ENCODE peak calls at places on chromosomes 4 and X, in ten cellular contexts. E, Q, Z, H, P, F, W, T, N and L are unnamed samples.
A peak's percentile ranks its signal among the peaks of the same experiment; 100 is the strongest.

GRCh38 chr4:157057187-157057586 is 18.8 kb upstream of the GLRB start:
- DNase-seq in Q (no peak), F (no peak), E (no peak), N (no peak), Z (no peak), H (no peak), W (no peak), T (no peak), P (no peak), L (no peak)

GRCh38 chrX:120402363-120402762 is 40.5 kb downstream of the ATP1B4 start:
- DNase-seq in F (no peak), Z (no peak), Q (no peak), W (no peak), E (no peak), H (no peak), T (no peak), P (no peak), N (no peak), L (no peak)

GRCh38 chr4:68359508-68359907 is 9.6 kb upstream of the YTHDC1 start:
- DNase-seq in Z (no peak), F (no peak), Q (no peak), W (no peak), N (no peak), H (no peak), P (no peak), T (no peak), E (no peak), L (no peak)

GRCh38 chr4:26208237-26208985 is 112.4 kb upstream of the RBPJ start:
- DNase-seq in H (no peak), F (no peak), P (no peak), W (no peak), T (no peak), Q (no peak), Z (no peak), E (no peak), N (no peak), L (no peak)

GRCh38 chrX:154056739-154057367 is 37.2 kb upstream of the IRAK1 start:
- DNase-seq in W (peak; percentile 31), F (peak; percentile 86), N (no peak), H (no peak), E (no peak), T (no peak), Z (no peak), Q (peak; percentile 31), P (no peak), L (peak; percentile 22)

GRCh38 chrX:132744470-132744869 is 214.0 kb downstream of the HS6ST2 start:
- DNase-seq in Z (no peak), N (no peak), T (no peak), F (peak; percentile 1), Q (no peak), W (no peak), E (no peak), H (no peak), P (no peak), L (no peak)

GRCh38 chr4:20359692-20360091 is 108.0 kb downstream of the SLIT2 start:
- DNase-seq in T (no peak), F (no peak), W (no peak), H (no peak), Q (no peak), Z (no peak), N (no peak), E (no peak), P (no peak), L (no peak)

GRCh38 chr4:56055027-56055976 is 106.6 kb downstream of the CEP135 start:
- DNase-seq in Z (no peak), F (no peak), P (no peak), N (no peak), Q (no peak), E (no peak), W (peak; percentile 20), H (no peak), T (no peak), L (no peak)

GRCh38 chr4:112270051-112270450 is 15.7 kb downstream of the TIFA start:
- DNase-seq in N (no peak), H (no peak), Z (no peak), T (no peak), Q (no peak), E (no peak), W (no peak), P (no peak), F (no peak), L (no peak)

GRCh38 chrX:133258481-133258880 is 40.3 kb upstream of the TFDP3 start:
- DNase-seq in T (no peak), Z (no peak), E (no peak), W (no peak), H (no peak), P (no peak), N (no peak), Q (no peak), F (no peak), L (no peak)

GRCh38 chrX:19678941-19679340 is 163.6 kb upstream of the MAP3K15 start:
- DNase-seq in H (no peak), E (peak; percentile 13), F (no peak), P (no peak), W (no peak), N (no peak), T (no peak), Z (no peak), Q (no peak), L (no peak)

GRCh38 chrX:113429011-113429410 is 588.4 kb upstream of the AMOT start:
- DNase-seq in P (no peak), N (no peak), T (no peak), Q (no peak), E (no peak), H (no peak), Z (no peak), F (no peak), W (no peak), L (no peak)

GRCh38 chr4:99574530-99575314 is at the start of gene MTTP:
- DNase-seq in N (no peak), E (no peak), Z (no peak), F (peak; percentile 67), W (no peak), Q (no peak), T (no peak), P (no peak), H (no peak), L (no peak)

GRCh38 chr4:99573735-99574368 is 772 bp upstream of the MTTP start:
- DNase-seq in F (no peak), W (no peak), H (no peak), E (no peak), Q (no peak), T (no peak), Z (no peak), P (no peak), N (no peak), L (no peak)

GRCh38 chr4:99578679-99579078 is 4.1 kb downstream of the MTTP start:
- DNase-seq in Q (no peak), F (no peak), P (no peak), T (no peak), N (no peak), E (no peak), H (no peak), W (no peak), Z (no peak), L (no peak)

DNA sequence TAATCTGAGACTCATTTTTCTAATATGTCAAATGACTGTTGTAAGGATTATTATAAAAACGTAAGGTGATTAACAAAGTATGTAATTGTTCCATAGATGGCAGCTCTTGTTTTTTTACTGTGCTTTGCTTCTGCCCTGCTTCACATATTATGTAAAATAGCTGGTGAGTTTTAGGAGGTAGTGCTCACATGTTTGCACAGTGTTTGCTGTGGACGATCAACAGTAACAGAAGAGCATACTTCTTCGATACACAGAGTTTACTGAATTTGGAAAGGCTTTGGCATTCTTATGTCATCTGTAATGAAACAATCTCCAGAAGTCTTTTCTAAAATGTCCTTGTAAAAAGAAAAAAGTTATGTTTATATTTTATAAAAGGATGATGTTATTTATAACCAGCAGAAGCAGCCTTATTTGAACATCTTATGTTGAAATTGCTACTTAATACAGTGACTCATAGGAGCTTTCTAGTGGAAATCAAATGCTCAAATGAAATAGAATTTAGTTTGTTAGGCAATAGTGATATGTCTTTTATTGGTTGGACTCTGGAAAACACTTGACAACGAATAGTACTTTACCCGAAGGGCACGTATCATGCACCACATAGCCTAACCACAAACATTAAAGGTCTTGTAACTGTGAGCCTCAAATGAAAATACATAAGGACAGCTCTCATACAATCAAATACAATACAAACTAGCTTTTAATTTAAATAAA is 1.9 kb upstream of the MTTP start:
- DNase-seq in W (no peak), H (no peak), N (no peak), T (no peak), P (no peak), Q (no peak), E (no peak), Z (no peak), F (no peak), L (no peak)
- TF ChIP-seq POLR2A in W (no peak), H (no peak), N (no peak), T (no peak), P (no peak), Q (no peak), E (no peak), Z (no peak), F (no peak), L (no peak)

GRCh38 chrX:38048886-38049285 is 42.5 kb downstream of the SYTL5 start:
- DNase-seq in T (no peak), P (no peak), Q (no peak), Z (no peak), H (no peak), W (no peak), E (no peak), F (no peak), N (no peak), L (no peak)
- TF ChIP-seq POLR2AphosphoS5 in T (no peak), P (no peak), Q (no peak), Z (no peak), H (no peak), W (no peak), E (no peak), F (no peak), N (no peak), L (no peak)

DNA sequence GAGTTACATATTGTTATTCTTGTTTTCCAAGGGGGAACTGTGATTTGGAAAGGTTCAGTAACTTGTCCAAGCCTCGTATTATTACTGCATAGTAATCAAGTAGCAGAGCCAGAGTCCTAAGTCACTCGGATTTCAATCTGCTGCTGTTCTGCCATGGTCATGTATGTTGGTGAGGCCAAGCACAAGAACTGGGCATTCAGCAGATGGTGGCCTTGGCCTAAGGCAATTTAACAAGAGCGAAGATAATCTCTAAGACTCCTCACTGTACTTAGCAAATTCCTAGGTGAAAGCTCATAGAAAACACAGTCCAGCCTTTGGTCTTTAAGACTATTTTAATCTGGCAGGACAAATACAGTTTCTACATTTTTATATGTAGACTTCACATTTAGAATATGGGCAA is 64.8 kb downstream of the NDST3 start:
- DNase-seq in H (no peak), Q (no peak), T (no peak), P (no peak), E (no peak), F (no peak), N (no peak), W (no peak), Z (no peak), L (no peak)
- H3K27me3 ChIP-seq in H (no peaks in the 10 kb centered on the region), Q (no peaks in the 10 kb centered on the region), T (no peaks in the 10 kb centered on the region), P (no peaks in the 10 kb centered on the region), E (no peaks in the 10 kb centered on the region), F (no peaks in the 10 kb centered on the region), N (no peaks in the 10 kb centered on the region), W (no peaks in the 10 kb centered on the region), Z (no peaks in the 10 kb centered on the region), L (no peaks in the 10 kb centered on the region)

DNA sequence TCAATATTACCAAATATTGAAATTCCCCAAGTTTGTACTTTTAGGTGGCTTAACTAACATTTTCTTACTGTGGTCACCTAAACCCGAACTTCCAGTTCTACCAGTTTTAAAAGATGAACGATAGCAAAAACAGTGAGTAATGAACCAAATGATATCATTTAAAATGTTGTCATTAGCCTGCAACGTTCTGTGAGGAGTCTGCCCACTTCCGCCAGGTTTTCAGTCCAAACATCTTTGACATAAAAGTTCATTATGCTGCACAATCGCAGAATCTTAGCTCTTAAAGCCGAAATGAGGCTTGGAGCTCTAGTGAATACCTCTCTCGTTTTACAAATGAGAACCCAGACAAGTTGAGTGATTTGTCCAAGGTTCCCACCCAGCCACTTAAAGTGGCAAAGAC is 762 bp downstream of the PIGA start:
- DNase-seq in F (no peak), W (no peak), N (no peak), Q (no peak), T (peak; percentile 5), E (no peak), Z (no peak), H (no peak), P (no peak), L (no peak)
- TF ChIP-seq POLR2A in F (no peak), W (no peak), N (no peak), Q (no peak), T (no peak), E (no peak), Z (no peak), H (no peak), P (no peak), L (no peak)